ENCODE peak calls at places on chromosome 20, in seven cellular contexts. B, G, K, T, Z, P and W are unnamed samples.

GRCh38 chr20:3670511-3670910 is 7.3 kb upstream of the GFRA4 start:
- DNase-seq in P (no peak), T (no peak), G (no peak), B (no peak), Z (no peak), K (no peak), W (peak)

GRCh38 chr20:35724321-35725230 is 17.5 kb downstream of the RBM39 start:
- DNase-seq in G (no peak), Z (no peak), K (no peak), P (no peak), B (no peak), T (no peak), W (no peak)

GRCh38 chr20:34896086-34896551 is 19.7 kb downstream of the ACSS2 start:
- DNase-seq in P (no peak), T (no peak), B (no peak), Z (no peak), G (no peak), K (no peak), W (no peak)

GRCh38 chr20:31573555-31574295 is 31.4 kb upstream of the ID1 start:
- DNase-seq in Z (no peak), B (no peak), P (no peak), G (no peak), T (no peak), K (no peak), W (peak)

GRCh38 chr20:12053348-12053747 is 135.7 kb downstream of the BTBD3 start:
- DNase-seq in T (no peak), P (no peak), G (peak), B (no peak), Z (no peak), K (no peak), W (no peak)

GRCh38 chr20:19713851-19714716 is 44.0 kb upstream of the RIN2 start:
- DNase-seq in G (peak), B (no peak), T (no peak), Z (no peak), K (no peak), P (no peak), W (no peak)

GRCh38 chr20:12152996-12153395 is 235.3 kb downstream of the BTBD3 start:
- DNase-seq in T (no peak), G (no peak), K (no peak), B (no peak), Z (no peak), P (no peak), W (no peak)

GRCh38 chr20:51731771-51732453 is 36.3 kb downstream of the ATP9A start:
- DNase-seq in B (no peak), K (peak), G (no peak), T (no peak), P (no peak), Z (no peak), W (no peak)

GRCh38 chr20:25859649-25860530 is 163.2 kb upstream of the ZNF337 start:
- DNase-seq in G (peak), Z (peak), P (peak), T (peak), K (peak), B (no peak), W (peak)

GRCh38 chr20:53126185-53126584 is 154.0 kb downstream of the TSHZ2 start:
- DNase-seq in P (no peak), G (no peak), T (no peak), K (no peak), Z (no peak), B (no peak), W (peak)

GRCh38 chr20:58313366-58313765 is 3.9 kb downstream of the RAB22A start:
- DNase-seq in K (no peak), G (no peak), T (no peak), Z (no peak), P (no peak), B (no peak), W (no peak)

GRCh38 chr20:9838378-9839295 is at the start of gene PAK5:
- DNase-seq in K (peak), T (no peak), G (peak), P (no peak), Z (no peak), B (no peak), W (peak)

GRCh38 chr20:51884561-51884960 is 82.2 kb upstream of the SALL4 start:
- DNase-seq in Z (no peak), G (no peak), K (no peak), T (no peak), B (no peak), P (no peak), W (no peak)

GRCh38 chr20:12821249-12821648 is 187.5 kb upstream of the SPTLC3 start:
- DNase-seq in K (no peak), T (no peak), B (no peak), G (no peak), Z (no peak), P (no peak), W (no peak)

GRCh38 chr20:49985157-49985556 is 2.4 kb downstream of the SNAI1 start:
- DNase-seq in G (no peak), T (no peak), Z (no peak), K (no peak), P (no peak), B (no peak), W (no peak)

GRCh38 chr20:37387519-37388269 is 41.8 kb downstream of the SRC start:
- DNase-seq in G (no peak), B (no peak), T (no peak), Z (no peak), K (no peak), P (no peak), W (no peak)

GRCh38 chr20:25579081-25579770 is 6.1 kb downstream of the NINL start:
- DNase-seq in G (no peak), T (no peak), K (no peak), B (no peak), P (no peak), Z (no peak), W (no peak)

GRCh38 chr20:49853640-49854039 is 41.0 kb downstream of the SLC9A8 start:
- DNase-seq in K (no peak), T (no peak), B (no peak), P (no peak), G (no peak), Z (no peak), W (peak)

GRCh38 chr20:63295846-63296245 is 2.9 kb downstream of the COL20A1 start:
- DNase-seq in Z (no peak), B (no peak), T (no peak), K (no peak), G (no peak), P (no peak), W (no peak)

GRCh38 chr20:49675368-49676151 is 38.1 kb downstream of the B4GALT5 start:
- DNase-seq in B (no peak), Z (no peak), T (no peak), K (no peak), P (no peak), G (peak), W (peak)

GRCh38 chr20:10909803-10910202 is 236.0 kb upstream of the JAG1 start:
- DNase-seq in T (no peak), Z (no peak), P (no peak), G (no peak), B (no peak), K (no peak), W (no peak)

GRCh38 chr20:57464642-57465211 is 60.2 kb downstream of the CTCFL start:
- DNase-seq in T (no peak), Z (no peak), K (peak), P (no peak), G (peak), B (no peak), W (no peak)

GRCh38 chr20:44516491-44516890 is 5.4 kb downstream of the SERINC3 start:
- DNase-seq in B (no peak), Z (no peak), P (no peak), T (no peak), G (no peak), K (peak), W (no peak)

GRCh38 chr20:62652051-62652893 is 10.0 kb downstream of the SLCO4A1 start:
- DNase-seq in B (peak), P (peak), K (peak), T (peak), G (peak), Z (peak), W (peak)

GRCh38 chr20:43322851-43323250 is 133.1 kb upstream of the PTPRT start:
- DNase-seq in B (no peak), K (no peak), P (no peak), T (no peak), Z (no peak), G (peak), W (peak)

GRCh38 chr20:31687777-31688176 is 34.9 kb downstream of the BCL2L1 start:
- DNase-seq in G (peak), Z (no peak), T (no peak), K (no peak), P (no peak), B (no peak), W (no peak)

GRCh38 chr20:1324598-1325172 is 4.3 kb downstream of the SDCBP2 start:
- DNase-seq in K (no peak), Z (no peak), P (no peak), B (no peak), G (no peak), T (no peak), W (peak)

GRCh38 chr20:2753456-2754040 is 46.9 kb downstream of the CPXM1 start:
- DNase-seq in B (no peak), T (no peak), Z (no peak), K (no peak), P (no peak), G (no peak), W (no peak)

GRCh38 chr20:47784599-47785320 is 521 bp downstream of the SULF2 start:
- DNase-seq in T (no peak), B (no peak), K (peak), G (peak), Z (no peak), P (peak), W (peak)

GRCh38 chr20:62179162-62179504 is 3.7 kb upstream of the MTG2 start:
- DNase-seq in Z (no peak), T (no peak), G (no peak), P (no peak), B (no peak), K (no peak), W (no peak)

GRCh38 chr20:1819311-1820136 is 75.7 kb upstream of the SIRPA start:
- DNase-seq in K (no peak), P (no peak), T (no peak), G (no peak), Z (no peak), B (no peak), W (no peak)

GRCh38 chr20:25600632-25601031 is 15.3 kb upstream of the NINL start:
- DNase-seq in B (no peak), P (no peak), G (no peak), Z (no peak), K (no peak), T (no peak), W (no peak)

GRCh38 chr20:46210672-46211330 is 92.7 kb downstream of the CD40 start:
- DNase-seq in G (no peak), P (no peak), K (no peak), Z (no peak), B (no peak), T (no peak), W (no peak)

GRCh38 chr20:36645998-36646397 is at the start of gene SLA2:
- DNase-seq in Z (peak), P (no peak), B (no peak), T (peak), G (peak), K (no peak), W (no peak)

GRCh38 chr20:44785768-44786167 is 24.6 kb downstream of the RIMS4 start:
- DNase-seq in B (no peak), Z (no peak), P (no peak), K (no peak), G (no peak), T (no peak), W (no peak)